ENCODE peak calls at places on chromosomes 6 and 20, in six cellular contexts. L is H1, C is mesendoderm, T is mesenchymal stem cell, X is neuronal stem cell, W is IMR-90. Q is an unnamed sample.

GRCh38 chr20:14582855-14583254 is 245.4 kb upstream of the FLRT3 start:
- DNase-seq in L (no peak), C (no peak), T (peak; percentile 66), X (no peak), W (no peak), Q (no peak)

GRCh38 chr6:127793396-127793795 is 107.5 kb downstream of the THEMIS start:
- DNase-seq in L (no peak), C (no peak), T (no peak), X (no peak), W (no peak), Q (no peak)

GRCh38 chr6:107957165-107957908 is 671 bp downstream of the SEC63 start:
- DNase-seq in L (no peak), C (peak; percentile 65), T (peak; percentile 85), X (peak; percentile 43), W (peak; percentile 77), Q (peak; percentile 70)

GRCh38 chr6:134317471-134318131 is at the start of gene SGK1:
- DNase-seq in L (no peak), C (peak; percentile 62), T (peak; percentile 48), X (peak; percentile 30), W (peak; percentile 49), Q (peak; percentile 41)

GRCh38 chr6:113690255-113690956 is 166.7 kb upstream of the MARCKS start:
- DNase-seq in L (no peak), C (no peak), T (peak; percentile 84), X (no peak), W (peak; percentile 94), Q (peak; percentile 58)

GRCh38 chr6:24440897-24441598 is 38.3 kb downstream of the MRS2 start:
- DNase-seq in L (no peak), C (no peak), T (no peak), X (no peak), W (no peak), Q (peak; percentile 68)

GRCh38 chr20:31573555-31574295 is 31.4 kb upstream of the ID1 start:
- DNase-seq in L (no peak), C (no peak), T (peak; percentile 47), X (no peak), W (no peak), Q (no peak)

GRCh38 chr20:48538058-48538825 is 289.6 kb downstream of the PREX1 start:
- DNase-seq in L (peak; percentile 39), C (peak; percentile 95), T (no peak), X (peak; percentile 44), W (peak; percentile 52), Q (peak; percentile 86)

GRCh38 chr6:6780231-6780630 is 191.7 kb downstream of the LY86 start:
- DNase-seq in L (no peak), C (no peak), T (no peak), X (no peak), W (no peak), Q (no peak)

GRCh38 chr6:63708631-63709030 is 73.0 kb downstream of the PHF3 start:
- DNase-seq in L (no peak), C (no peak), T (no peak), X (no peak), W (no peak), Q (no peak)

GRCh38 chr6:24876496-24877465 is 59.0 kb downstream of the RIPOR2 start:
- DNase-seq in L (peak; percentile 66), C (peak; percentile 96), T (no peak), X (no peak), W (no peak), Q (peak; percentile 97)

GRCh38 chr6:34068462-34069044 is 77.3 kb downstream of the GRM4 start:
- DNase-seq in L (no peak), C (peak; percentile 37), T (no peak), X (no peak), W (no peak), Q (no peak)

GRCh38 chr20:62685781-62686555 is 22.7 kb upstream of the NTSR1 start:
- DNase-seq in L (no peak), C (peak; percentile 28), T (no peak), X (no peak), W (no peak), Q (no peak)

GRCh38 chr20:49287555-49288249 is 9.8 kb upstream of the ZNFX1 start:
- DNase-seq in L (no peak), C (peak; percentile 46), T (peak; percentile 41), X (no peak), W (peak; percentile 73), Q (no peak)

GRCh38 chr6:143232849-143233248 is 172.2 kb downstream of the AIG1 start:
- DNase-seq in L (no peak), C (peak; percentile 59), T (peak; percentile 37), X (peak; percentile 21), W (peak; percentile 23), Q (peak; percentile 63)

GRCh38 chr6:46190889-46191288 is 20.1 kb upstream of the ENPP5 start:
- DNase-seq in L (no peak), C (no peak), T (no peak), X (no peak), W (no peak), Q (no peak)

GRCh38 chr20:63136296-63136695 is 79.6 kb downstream of the YTHDF1 start:
- DNase-seq in L (no peak), C (no peak), T (no peak), X (no peak), W (no peak), Q (no peak)

GRCh38 chr6:110520188-110520956 is 44.0 kb upstream of the SLC22A16 start:
- DNase-seq in L (no peak), C (no peak), T (no peak), X (no peak), W (no peak), Q (no peak)

GRCh38 chr6:53679446-53679933 is 13.9 kb upstream of the KLHL31 start:
- DNase-seq in L (no peak), C (peak; percentile 89), T (peak; percentile 60), X (no peak), W (peak; percentile 46), Q (no peak)

GRCh38 chr20:47854687-47855212 is 69.5 kb upstream of the SULF2 start:
- DNase-seq in L (peak; percentile 41), C (peak; percentile 87), T (peak; percentile 53), X (no peak), W (peak; percentile 41), Q (no peak)

GRCh38 chr6:118724211-118724610 is 72.8 kb upstream of the CEP85L start:
- DNase-seq in L (no peak), C (no peak), T (no peak), X (no peak), W (peak; percentile 60), Q (no peak)

GRCh38 chr6:356828-357251 is 34.7 kb upstream of the IRF4 start:
- DNase-seq in L (no peak), C (no peak), T (no peak), X (no peak), W (no peak), Q (no peak)

GRCh38 chr6:56387621-56388413 is 140.4 kb upstream of the COL21A1 start:
- DNase-seq in L (no peak), C (peak; percentile 49), T (no peak), X (no peak), W (no peak), Q (peak; percentile 93)

DNA sequence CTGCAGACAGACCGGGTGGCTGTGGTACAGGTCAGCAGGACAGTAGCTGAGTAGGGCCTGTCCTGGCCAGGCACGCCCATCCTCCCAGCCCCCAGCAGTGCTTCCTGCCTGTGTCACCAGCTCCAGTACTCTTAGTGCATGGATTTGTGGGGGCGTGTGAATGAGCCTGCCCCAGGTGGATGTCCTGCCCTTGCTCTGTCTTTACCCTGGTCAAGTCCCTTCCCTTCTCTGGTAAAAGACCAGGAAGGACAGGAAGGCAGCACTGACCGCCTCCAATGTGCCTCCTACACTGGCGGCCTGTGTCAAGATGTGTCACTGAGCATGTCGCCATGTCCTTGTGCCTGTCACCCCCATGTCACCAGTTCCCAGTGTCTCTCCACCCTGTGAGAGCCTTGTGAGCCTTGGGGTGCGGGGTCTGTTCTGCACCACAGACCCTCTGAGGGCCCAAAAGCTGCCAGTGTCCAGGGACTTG is 11.9 kb downstream of the TEAD3 start:
- DNase-seq in L (no peak), C (peak; percentile 62), T (no peak), X (no peak), W (peak; percentile 50), Q (peak; percentile 28)
- H3K4ac ChIP-seq in L (peak overlapping the region; percentile 71), C (peak overlapping the region; percentile 60), T (peak overlapping the region; percentile 20), X (peak overlapping the region; percentile 70), W (peak overlapping the region; percentile 91), Q (peak overlapping the region; percentile 82)

GRCh38 chr6:44263357-44264100 is 1.8 kb downstream of the NFKBIE start:
- DNase-seq in L (no peak), C (no peak), T (peak; percentile 77), X (no peak), W (peak; percentile 55), Q (no peak)
- H3K4me3 ChIP-seq in L (peak overlapping the region; percentile 73), C (no peak overlapping the region), T (peak overlapping the region; percentile 44), X (no peak overlapping the region), W (peak overlapping the region; percentile 90), Q (no peak overlapping the region)

GRCh38 chr6:26599134-26599533 is 2.4 kb downstream of the ABT1 start:
- DNase-seq in L (no peak), C (no peak), T (no peak), X (no peak), W (no peak), Q (no peak)

GRCh38 chr6:26596579-26597388 is at the start of gene ABT1:
- DNase-seq in L (peak; percentile 91), C (peak; percentile 99), T (peak; percentile 99), X (peak; percentile 98), W (peak; percentile 98), Q (peak; percentile 97)

GRCh38 chr6:26597389-26597766 is 625 bp downstream of the ABT1 start:
- DNase-seq in L (no peak), C (no peak), T (no peak), X (no peak), W (no peak), Q (no peak)

GRCh38 chr6:26598267-26598666 is 1.5 kb downstream of the ABT1 start:
- DNase-seq in L (no peak), C (no peak), T (no peak), X (no peak), W (no peak), Q (no peak)

DNA sequence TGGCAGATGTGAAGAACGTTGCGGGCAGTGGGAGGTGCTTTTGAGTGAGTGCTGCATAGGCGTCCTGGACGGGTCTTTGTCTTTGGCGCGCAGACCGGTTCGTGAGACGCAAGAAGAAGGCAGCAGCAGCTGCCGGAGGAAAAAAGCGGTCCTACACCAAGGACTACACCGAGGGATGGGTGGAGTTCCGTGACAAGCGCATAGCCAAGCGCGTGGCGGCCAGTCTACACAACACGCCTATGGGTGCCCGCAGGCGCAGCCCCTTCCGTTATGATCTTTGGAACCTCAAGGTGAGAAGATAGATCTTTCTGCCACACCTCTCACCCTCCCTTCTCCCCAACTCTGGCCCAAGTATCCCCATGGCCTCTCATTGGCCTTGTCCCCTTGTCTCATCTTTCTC is 1.1 kb downstream of the ABT1 start:
- DNase-seq in L (no peak), C (no peak), T (no peak), X (no peak), W (no peak), Q (no peak)
- H3K9ac ChIP-seq in L (no peak overlapping the region), C (peak overlapping the region; percentile 83), T (peak overlapping the region; percentile 94), X (no peak overlapping the region), W (peak overlapping the region; percentile 96), Q (no peak overlapping the region)

GRCh38 chr20:45919536-45919933 is 7.6 kb upstream of the PLTP start:
- DNase-seq in L (no peak), C (no peak), T (peak; percentile 45), X (no peak), W (peak; percentile 94), Q (no peak)

GRCh38 chr20:45919951-45920794 is 8.2 kb upstream of the PLTP start:
- DNase-seq in L (no peak), C (no peak), T (peak; percentile 36), X (no peak), W (peak; percentile 75), Q (peak; percentile 26)

GRCh38 chr20:45918779-45919535 is 7.0 kb upstream of the PLTP start:
- DNase-seq in L (no peak), C (no peak), T (peak; percentile 42), X (no peak), W (peak; percentile 21), Q (peak; percentile 59)

GRCh38 chr20:45921618-45922189 is 9.7 kb upstream of the PLTP start:
- DNase-seq in L (no peak), C (no peak), T (no peak), X (no peak), W (peak; percentile 30), Q (no peak)

GRCh38 chr20:45920795-45921617 is 9.1 kb upstream of the PLTP start:
- DNase-seq in L (no peak), C (no peak), T (no peak), X (no peak), W (no peak), Q (peak; percentile 73)
- H3K4ac ChIP-seq in L (peak overlapping the region; percentile 8), C (no peak overlapping the region), T (no peak overlapping the region), X (no peak overlapping the region), W (peak overlapping the region; percentile 73), Q (no peak overlapping the region)